ENCODE peak calls at places on chromosome 11, in seven cellular contexts. I, T, X, E, Q, C and S are unnamed samples.

GRCh38 chr11:7098235-7098832 is 9.5 kb downstream of the RBMXL2 start:
- DNase-seq in I (peak; percentile 62), T (no peak), X (no peak), E (no peak), Q (no peak), C (no peak), S (no peak)

GRCh38 chr11:128555606-128556005 is 31.8 kb downstream of the ETS1 start:
- DNase-seq in I (no peak), T (no peak), X (no peak), E (no peak), Q (no peak), C (no peak), S (peak; percentile 57)

GRCh38 chr11:85955531-85955930 is 100.3 kb downstream of the CCDC83 start:
- DNase-seq in I (no peak), T (no peak), X (no peak), E (no peak), Q (no peak), C (no peak), S (no peak)

GRCh38 chr11:69734367-69734766 is 30.5 kb upstream of the FGF19 start:
- DNase-seq in I (no peak), T (no peak), X (no peak), E (no peak), Q (no peak), C (no peak), S (no peak)

GRCh38 chr11:133692371-133692770 is 152.9 kb downstream of the SPATA19 start:
- DNase-seq in I (no peak), T (no peak), X (no peak), E (no peak), Q (no peak), C (peak; percentile 49), S (no peak)

GRCh38 chr11:33930317-33931021 is 38.6 kb upstream of the LMO2 start:
- DNase-seq in I (peak; percentile 96), T (no peak), X (no peak), E (no peak), Q (no peak), C (no peak), S (no peak)

GRCh38 chr11:118168751-118169150 is 7.7 kb downstream of the SCN2B start:
- DNase-seq in I (no peak), T (no peak), X (no peak), E (no peak), Q (no peak), C (no peak), S (no peak)

GRCh38 chr11:85918910-85919794 is 64.0 kb downstream of the CCDC83 start:
- DNase-seq in I (no peak), T (no peak), X (no peak), E (no peak), Q (no peak), C (no peak), S (no peak)

GRCh38 chr11:85758480-85759039 is 52.4 kb downstream of the SYTL2 start:
- DNase-seq in I (no peak), T (no peak), X (no peak), E (no peak), Q (no peak), C (no peak), S (no peak)

GRCh38 chr11:91804057-91804456 is 420.6 kb upstream of the FAT3 start:
- DNase-seq in I (no peak), T (no peak), X (no peak), E (no peak), Q (no peak), C (no peak), S (peak; percentile 29)

GRCh38 chr11:71927813-71928738 is at the start of gene XNDC1N:
- DNase-seq in I (peak; percentile 76), T (peak; percentile 51), X (no peak), E (peak; percentile 64), Q (peak; percentile 97), C (peak; percentile 72), S (peak; percentile 55)

GRCh38 chr11:58316142-58316541 is 42.7 kb downstream of the OR5B17 start:
- DNase-seq in I (no peak), T (no peak), X (no peak), E (no peak), Q (no peak), C (no peak), S (no peak)

GRCh38 chr11:121561240-121561639 is 108.5 kb upstream of the SORL1-AS1 start:
- DNase-seq in I (no peak), T (no peak), X (no peak), E (no peak), Q (no peak), C (no peak), S (no peak)

GRCh38 chr11:75259711-75260110 is 19.1 kb downstream of the TPBGL start:
- DNase-seq in I (no peak), T (no peak), X (peak; percentile 3), E (no peak), Q (no peak), C (no peak), S (no peak)

GRCh38 chr11:112655386-112655785 is 305.8 kb upstream of the NCAM1 start:
- DNase-seq in I (no peak), T (no peak), X (no peak), E (no peak), Q (no peak), C (no peak), S (no peak)

GRCh38 chr11:126817096-126817495 is 183.5 kb downstream of the KIRREL3 start:
- DNase-seq in I (no peak), T (no peak), X (no peak), E (no peak), Q (no peak), C (no peak), S (no peak)

GRCh38 chr11:32919338-32919737 is 26.7 kb downstream of the QSER1 start:
- DNase-seq in I (no peak), T (no peak), X (no peak), E (no peak), Q (no peak), C (no peak), S (no peak)

GRCh38 chr11:132142554-132142953 is 772.1 kb downstream of the NTM start:
- DNase-seq in I (no peak), T (no peak), X (no peak), E (no peak), Q (no peak), C (no peak), S (no peak)

GRCh38 chr11:2576116-2576515 is 123.7 kb downstream of the KCNQ1OT1 start:
- DNase-seq in I (no peak), T (no peak), X (peak; percentile 12), E (no peak), Q (no peak), C (no peak), S (peak; percentile 6)

GRCh38 chr11:33557201-33557600 is 143.4 kb downstream of the C11orf91 start:
- DNase-seq in I (no peak), T (no peak), X (no peak), E (no peak), Q (no peak), C (no peak), S (no peak)

GRCh38 chr11:34075178-34075820 is 23.8 kb downstream of the CAPRIN1 start:
- DNase-seq in I (no peak), T (no peak), X (no peak), E (no peak), Q (no peak), C (no peak), S (no peak)

GRCh38 chr11:66012371-66012945 is 650 bp downstream of the CST6 start:
- DNase-seq in I (no peak), T (no peak), X (peak; percentile 39), E (no peak), Q (no peak), C (no peak), S (no peak)